ENCODE peak calls at places on chromosomes 2 and 18, in eight cellular contexts. A, N, P, T, R, F, U and M are unnamed samples. For H3K27me3 and H3K9me3, the result is how much of the 10 kb centered on the place peaks cover.

GRCh38 chr2:239216614-239217273 is 184.1 kb downstream of the HDAC4 start:
- DNase-seq in P (no peak), A (no peak), R (no peak), T (peak), N (no peak), F (no peak), U (no peak), M (no peak)

GRCh38 chr2:18378020-18378653 is 182.3 kb downstream of the RDH14 start:
- DNase-seq in P (peak), T (no peak), R (peak), A (peak), U (no peak), N (no peak), F (peak), M (no peak)

GRCh38 chr18:69787825-69788547 is 159.7 kb downstream of the CD226 start:
- DNase-seq in N (no peak), U (no peak), A (no peak), P (peak), T (no peak), F (no peak), R (no peak), M (no peak)

GRCh38 chr18:54911551-54911950 is 47.7 kb downstream of the CCDC68 start:
- DNase-seq in F (no peak), N (no peak), P (no peak), U (no peak), A (no peak), T (no peak), R (no peak), M (no peak)

GRCh38 chr2:105754011-105754410 is 9.3 kb downstream of the NCK2 start:
- DNase-seq in P (no peak), N (no peak), A (no peak), R (no peak), F (no peak), U (no peak), T (no peak), M (no peak)

GRCh38 chr2:151927501-151928221 is 99.4 kb upstream of the ARL5A start:
- DNase-seq in P (no peak), R (no peak), F (no peak), T (no peak), A (peak), N (no peak), U (no peak), M (no peak)

GRCh38 chr18:9941660-9942059 is 27.8 kb downstream of the VAPA start:
- DNase-seq in P (no peak), N (no peak), T (no peak), U (no peak), F (no peak), A (no peak), R (no peak), M (no peak)

GRCh38 chr2:11552260-11552638 is 18.4 kb downstream of the GREB1 start:
- DNase-seq in A (no peak), T (no peak), N (no peak), U (no peak), R (no peak), P (no peak), F (no peak), M (no peak)

GRCh38 chr2:207901847-207902246 is 123.5 kb downstream of the PLEKHM3 start:
- DNase-seq in R (no peak), U (no peak), A (no peak), T (no peak), P (no peak), F (no peak), N (no peak), M (no peak)

GRCh38 chr2:232260075-232260474 is 118.5 kb upstream of the ALPP start:
- DNase-seq in F (peak), R (no peak), U (no peak), T (no peak), A (no peak), P (peak), N (no peak), M (no peak)

GRCh38 chr2:37325625-37326071 is 1.0 kb upstream of the PRKD3 start:
- DNase-seq in P (no peak), U (no peak), A (no peak), N (peak), T (peak), F (no peak), R (no peak), M (no peak)

GRCh38 chr2:179812501-179812900 is 48.9 kb downstream of the ZNF385B start:
- DNase-seq in A (no peak), N (no peak), P (peak), R (no peak), U (no peak), T (no peak), F (no peak), M (no peak)

GRCh38 chr18:76367168-76367785 is 127.8 kb downstream of the ZNF516 start:
- DNase-seq in A (no peak), P (no peak), T (no peak), R (no peak), N (no peak), U (no peak), F (no peak), M (no peak)

GRCh38 chr2:241321911-241322310 is 6.2 kb downstream of the SEPTIN2 start:
- DNase-seq in A (no peak), T (no peak), R (no peak), P (no peak), F (no peak), U (no peak), N (no peak), M (no peak)

GRCh38 chr2:203062126-203062525 is 47.5 kb downstream of the NBEAL1 start:
- DNase-seq in R (no peak), F (no peak), U (no peak), A (no peak), P (no peak), T (no peak), N (no peak), M (no peak)

GRCh38 chr18:63997606-63998005 is 27.7 kb downstream of the SERPINB8 start:
- DNase-seq in U (no peak), N (no peak), R (no peak), T (no peak), F (no peak), A (no peak), P (no peak), M (no peak)

GRCh38 chr2:214649440-214650205 is 159.9 kb downstream of the BARD1 start:
- DNase-seq in T (no peak), R (no peak), N (no peak), P (peak), F (no peak), A (no peak), U (no peak), M (no peak)

GRCh38 chr2:204425821-204426220 is 119.5 kb upstream of the PARD3B start:
- DNase-seq in A (no peak), T (no peak), R (no peak), U (no peak), P (no peak), N (no peak), F (no peak), M (no peak)

GRCh38 chr2:167862787-167863186 is 384.6 kb downstream of the STK39 start:
- DNase-seq in F (no peak), A (no peak), N (no peak), U (no peak), P (peak), T (no peak), R (no peak), M (no peak)

DNA sequence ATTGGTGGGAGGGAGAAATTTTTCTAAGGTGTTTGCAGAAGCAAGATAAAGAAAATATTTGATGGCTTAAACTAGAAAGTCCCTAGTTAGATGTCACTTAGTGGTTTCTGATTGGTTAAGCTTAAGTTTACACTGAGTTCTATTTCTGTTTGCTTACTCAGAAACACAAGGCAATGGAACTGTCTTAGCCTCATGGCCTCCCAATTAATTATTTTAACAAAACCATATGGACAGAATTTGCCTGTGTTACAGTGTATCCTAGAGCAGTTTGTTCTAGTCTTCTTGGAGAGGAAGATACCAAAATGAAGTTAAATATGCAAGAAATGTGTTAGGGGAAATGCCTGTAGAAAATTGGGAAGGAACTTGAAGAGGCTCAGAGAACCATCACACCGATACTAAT is 4.6 kb upstream of the IMPACT start:
- DNase-seq in T (no peak), R (no peak), A (no peak), U (no peak), P (no peak), F (no peak), N (no peak), M (no peak)
- H3K27me3 ChIP-seq in T (half or more), R (under half), A (under half), U (under half), P (under half), F (under half), N (under half), M (half or more)

GRCh38 chr2:56806924-56807323 is 623.1 kb downstream of the CCDC85A start:
- DNase-seq in F (no peak), A (no peak), N (no peak), P (peak), U (no peak), T (no peak), R (no peak), M (no peak)

GRCh38 chr2:56801770-56802169 is 618.0 kb downstream of the CCDC85A start:
- DNase-seq in P (peak), U (no peak), T (no peak), N (no peak), A (no peak), F (no peak), R (no peak), M (no peak)

GRCh38 chr2:56801214-56801613 is 617.4 kb downstream of the CCDC85A start:
- DNase-seq in R (no peak), N (no peak), A (no peak), P (no peak), U (no peak), T (no peak), F (no peak), M (no peak)

GRCh38 chr2:56807861-56808260 is 624.1 kb downstream of the CCDC85A start:
- DNase-seq in A (no peak), P (no peak), F (no peak), R (no peak), U (no peak), N (no peak), T (no peak), M (no peak)

GRCh38 chr2:56803596-56803995 is 619.8 kb downstream of the CCDC85A start:
- DNase-seq in P (no peak), R (no peak), N (no peak), U (no peak), F (no peak), A (no peak), T (no peak), M (no peak)
- H3K9me3 ChIP-seq in P (under half), R (under half), N (under half), U (under half), F (under half), A (under half), T (under half), M (under half)

DNA sequence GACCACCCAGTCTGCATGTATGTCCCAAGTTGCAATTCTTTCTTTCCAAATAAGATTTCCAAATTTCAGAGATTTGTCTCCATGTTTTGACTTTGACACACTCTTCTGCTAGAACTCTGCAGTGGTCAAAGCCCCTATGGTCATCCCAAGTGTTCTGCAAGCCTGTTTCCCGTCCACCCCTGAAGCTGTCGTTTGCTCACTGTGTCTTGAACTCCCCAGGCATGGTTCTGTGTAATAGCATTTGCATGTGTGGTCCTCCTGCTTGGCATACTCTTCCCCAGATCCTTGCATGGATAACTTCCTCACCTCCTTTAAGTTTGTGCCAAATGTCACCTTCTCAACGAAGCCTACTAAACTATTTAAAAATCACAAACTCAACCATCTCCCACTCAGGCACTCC is 3.9 kb upstream of the MTLN start:
- DNase-seq in R (no peak), A (no peak), F (no peak), P (no peak), N (no peak), U (no peak), T (no peak), M (no peak)
- H3K27me3 ChIP-seq in R (under half), A (under half), F (under half), P (under half), N (under half), U (under half), T (under half), M (under half)

DNA sequence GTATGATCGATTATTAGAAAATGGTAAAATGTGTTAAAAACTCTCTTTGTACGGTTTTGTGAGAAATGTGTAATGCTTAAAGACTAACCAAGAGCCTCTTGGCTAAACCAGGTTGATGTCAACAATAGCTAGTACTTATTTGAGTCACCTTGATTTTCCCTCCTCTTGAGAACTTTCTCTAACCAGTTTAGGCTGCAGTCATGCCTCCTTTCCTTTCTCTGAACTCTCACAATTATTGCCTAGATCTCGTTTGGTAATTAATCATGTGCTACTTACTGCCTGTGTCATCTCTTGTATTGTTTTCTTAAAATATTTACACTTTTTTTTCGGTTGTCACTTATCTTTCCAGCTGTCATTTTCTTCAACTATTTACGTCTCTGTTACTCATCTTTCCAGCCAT is 1.1 kb upstream of the EPC2 start:
- DNase-seq in T (no peak), N (no peak), U (no peak), A (no peak), F (no peak), R (no peak), P (no peak), M (no peak)
- H3K9me3 ChIP-seq in T (under half), N (under half), U (under half), A (under half), F (under half), R (under half), P (under half), M (under half)